ENCODE peak calls at places on chromosomes 4 and X, in four cellular contexts. One of them, this sample, is unnamed.

GRCh38 chr4:159341486-159341885 is 238.6 kb downstream of the RAPGEF2 start:
- DNase-seq in stimulated activated CD4-positive, alpha-beta T cell treated with anti-CD3 and anti-CD28 coated beads, Interleukin-4, amount 100 ng/mL, for 48 hours: no peak
- DNase-seq in activated CD4-positive, alpha-beta memory T cell treated with anti-CD3 and anti-CD28 coated beads for 36 hours: no peak
- DNase-seq in GM04503: no peak
- DNase-seq in this sample: no peak

GRCh38 chrX:8027876-8028275 is 100.7 kb upstream of the PNPLA4 start:
- DNase-seq in GM04503: no peak
- DNase-seq in activated CD4-positive, alpha-beta memory T cell treated with anti-CD3 and anti-CD28 coated beads for 36 hours: no peak
- DNase-seq in stimulated activated CD4-positive, alpha-beta T cell treated with anti-CD3 and anti-CD28 coated beads, Interleukin-4, amount 100 ng/mL, for 48 hours: no peak
- DNase-seq in this sample: no peak

GRCh38 chr4:4506961-4507360 is 34.9 kb downstream of the STX18 start:
- DNase-seq in GM04503: no peak
- DNase-seq in stimulated activated CD4-positive, alpha-beta T cell treated with anti-CD3 and anti-CD28 coated beads, Interleukin-4, amount 100 ng/mL, for 48 hours: no peak
- DNase-seq in activated CD4-positive, alpha-beta memory T cell treated with anti-CD3 and anti-CD28 coated beads for 36 hours: no peak
- DNase-seq in this sample: no peak

GRCh38 chrX:110692876-110693275 is 102.7 kb downstream of the CHRDL1 start:
- DNase-seq in GM04503: no peak
- DNase-seq in activated CD4-positive, alpha-beta memory T cell treated with anti-CD3 and anti-CD28 coated beads for 36 hours: no peak
- DNase-seq in stimulated activated CD4-positive, alpha-beta T cell treated with anti-CD3 and anti-CD28 coated beads, Interleukin-4, amount 100 ng/mL, for 48 hours: no peak
- DNase-seq in this sample: no peak

GRCh38 chrX:1529328-1529727 is 7.7 kb downstream of the P2RY8 start:
- DNase-seq in activated CD4-positive, alpha-beta memory T cell treated with anti-CD3 and anti-CD28 coated beads for 36 hours: peak
- DNase-seq in GM04503: no peak
- DNase-seq in stimulated activated CD4-positive, alpha-beta T cell treated with anti-CD3 and anti-CD28 coated beads, Interleukin-4, amount 100 ng/mL, for 48 hours: no peak
- DNase-seq in this sample: no peak

GRCh38 chr4:8162625-8163024 is 4.0 kb upstream of the ABLIM2 start:
- DNase-seq in activated CD4-positive, alpha-beta memory T cell treated with anti-CD3 and anti-CD28 coated beads for 36 hours: no peak
- DNase-seq in stimulated activated CD4-positive, alpha-beta T cell treated with anti-CD3 and anti-CD28 coated beads, Interleukin-4, amount 100 ng/mL, for 48 hours: no peak
- DNase-seq in GM04503: no peak
- DNase-seq in this sample: no peak

GRCh38 chr4:57233391-57233790 is 123.2 kb upstream of the IGFBP7 start:
- DNase-seq in GM04503: no peak
- DNase-seq in activated CD4-positive, alpha-beta memory T cell treated with anti-CD3 and anti-CD28 coated beads for 36 hours: no peak
- DNase-seq in stimulated activated CD4-positive, alpha-beta T cell treated with anti-CD3 and anti-CD28 coated beads, Interleukin-4, amount 100 ng/mL, for 48 hours: no peak
- DNase-seq in this sample: no peak

GRCh38 chr4:19054916-19055315 is 1033.4 kb upstream of the LCORL start:
- DNase-seq in stimulated activated CD4-positive, alpha-beta T cell treated with anti-CD3 and anti-CD28 coated beads, Interleukin-4, amount 100 ng/mL, for 48 hours: no peak
- DNase-seq in GM04503: no peak
- DNase-seq in activated CD4-positive, alpha-beta memory T cell treated with anti-CD3 and anti-CD28 coated beads for 36 hours: no peak
- DNase-seq in this sample: no peak

This sample was measured in stimulated activated naive CD4-positive, alpha-beta T cell treated with Interleukin-2 at 50 U/mL for 16 hours.